ENCODE peak calls at places on chromosomes 13 and 19, in four cellular contexts. One of them, this sample, is unnamed.

GRCh38 chr19:46839752-46840151 is 10.9 kb downstream of the AP2S1 start:
- DNase-seq in ovary: no peak
- DNase-seq in activated CD8-positive, alpha-beta T cell treated with anti-CD3 and anti-CD28 coated beads for 36 hours: no peak
- DNase-seq in brain microvascular endothelial cell: no peak
- DNase-seq in this sample: no peak

GRCh38 chr13:97306646-97307045 is 84.5 kb downstream of the MBNL2 start:
- DNase-seq in ovary: no peak
- DNase-seq in activated CD8-positive, alpha-beta T cell treated with anti-CD3 and anti-CD28 coated beads for 36 hours: no peak
- DNase-seq in brain microvascular endothelial cell: peak; percentile 33
- DNase-seq in this sample: no peak

GRCh38 chr13:54536112-54536511 is 1507.5 kb downstream of the OLFM4 start:
- DNase-seq in ovary: no peak
- DNase-seq in activated CD8-positive, alpha-beta T cell treated with anti-CD3 and anti-CD28 coated beads for 36 hours: no peak
- DNase-seq in brain microvascular endothelial cell: no peak
- DNase-seq in this sample: no peak

GRCh38 chr19:15464394-15465385 is at the start of gene RASAL3:
- DNase-seq in ovary: no peak
- DNase-seq in activated CD8-positive, alpha-beta T cell treated with anti-CD3 and anti-CD28 coated beads for 36 hours: peak; percentile 81
- DNase-seq in brain microvascular endothelial cell: no peak
- DNase-seq in this sample: peak; percentile 75

GRCh38 chr19:2634228-2634951 is 68.1 kb downstream of the GNG7 start:
- DNase-seq in ovary: no peak
- DNase-seq in activated CD8-positive, alpha-beta T cell treated with anti-CD3 and anti-CD28 coated beads for 36 hours: no peak
- DNase-seq in brain microvascular endothelial cell: no peak
- DNase-seq in this sample: no peak

GRCh38 chr13:25971499-25972145 is 80.2 kb downstream of the SHISA2 start:
- DNase-seq in ovary: no peak
- DNase-seq in activated CD8-positive, alpha-beta T cell treated with anti-CD3 and anti-CD28 coated beads for 36 hours: peak; percentile 63
- DNase-seq in brain microvascular endothelial cell: no peak
- DNase-seq in this sample: no peak

GRCh38 chr13:97200081-97200942 is 21.8 kb upstream of the MBNL2 start:
- DNase-seq in ovary: no peak
- DNase-seq in activated CD8-positive, alpha-beta T cell treated with anti-CD3 and anti-CD28 coated beads for 36 hours: no peak
- DNase-seq in brain microvascular endothelial cell: no peak
- DNase-seq in this sample: no peak

GRCh38 chr19:2357279-2358206 is 2.5 kb upstream of the TMPRSS9 start:
- DNase-seq in ovary: no peak
- DNase-seq in activated CD8-positive, alpha-beta T cell treated with anti-CD3 and anti-CD28 coated beads for 36 hours: no peak
- DNase-seq in brain microvascular endothelial cell: no peak
- DNase-seq in this sample: no peak

GRCh38 chr19:45305421-45305820 is 17.3 kb downstream of the CKM start:
- DNase-seq in ovary: no peak
- DNase-seq in activated CD8-positive, alpha-beta T cell treated with anti-CD3 and anti-CD28 coated beads for 36 hours: peak; percentile 12
- DNase-seq in brain microvascular endothelial cell: peak; percentile 48
- DNase-seq in this sample: no peak

GRCh38 chr19:13172335-13173128 is 22.3 kb downstream of the IER2 start:
- DNase-seq in ovary: peak; percentile 55
- DNase-seq in activated CD8-positive, alpha-beta T cell treated with anti-CD3 and anti-CD28 coated beads for 36 hours: peak; percentile 93
- DNase-seq in brain microvascular endothelial cell: peak; percentile 84
- DNase-seq in this sample: peak; percentile 36

GRCh38 chr19:19746286-19747213 is 13.6 kb upstream of the ZNF14 start:
- DNase-seq in ovary: no peak
- DNase-seq in activated CD8-positive, alpha-beta T cell treated with anti-CD3 and anti-CD28 coated beads for 36 hours: no peak
- DNase-seq in brain microvascular endothelial cell: no peak
- DNase-seq in this sample: peak; percentile 37

GRCh38 chr13:47291116-47291656 is 394.3 kb upstream of the HTR2A start:
- DNase-seq in ovary: no peak
- DNase-seq in activated CD8-positive, alpha-beta T cell treated with anti-CD3 and anti-CD28 coated beads for 36 hours: no peak
- DNase-seq in brain microvascular endothelial cell: no peak
- DNase-seq in this sample: no peak

GRCh38 chr13:76887070-76887563 is 912 bp upstream of the KCTD12 start:
- DNase-seq in ovary: peak; percentile 21
- DNase-seq in activated CD8-positive, alpha-beta T cell treated with anti-CD3 and anti-CD28 coated beads for 36 hours: no peak
- DNase-seq in brain microvascular endothelial cell: no peak
- DNase-seq in this sample: no peak

GRCh38 chr13:114077121-114077937 is 55.1 kb downstream of the RASA3 start:
- DNase-seq in ovary: no peak
- DNase-seq in activated CD8-positive, alpha-beta T cell treated with anti-CD3 and anti-CD28 coated beads for 36 hours: no peak
- DNase-seq in brain microvascular endothelial cell: no peak
- DNase-seq in this sample: no peak

GRCh38 chr13:43227721-43228120 is 204.3 kb downstream of the DNAJC15 start:
- DNase-seq in ovary: no peak
- DNase-seq in activated CD8-positive, alpha-beta T cell treated with anti-CD3 and anti-CD28 coated beads for 36 hours: no peak
- DNase-seq in brain microvascular endothelial cell: peak; percentile 16
- DNase-seq in this sample: no peak

GRCh38 chr13:63189712-63190111 is 1774.1 kb upstream of the PCDH20 start:
- DNase-seq in ovary: no peak
- DNase-seq in activated CD8-positive, alpha-beta T cell treated with anti-CD3 and anti-CD28 coated beads for 36 hours: no peak
- DNase-seq in brain microvascular endothelial cell: no peak
- DNase-seq in this sample: no peak

GRCh38 chr19:28184997-28185396 is 1028.0 kb downstream of the UQCRFS1 start:
- DNase-seq in ovary: no peak
- DNase-seq in activated CD8-positive, alpha-beta T cell treated with anti-CD3 and anti-CD28 coated beads for 36 hours: no peak
- DNase-seq in brain microvascular endothelial cell: no peak
- DNase-seq in this sample: no peak

GRCh38 chr19:34481861-34482379 is 362 bp downstream of the WTIP start:
- DNase-seq in ovary: peak; percentile 53
- DNase-seq in activated CD8-positive, alpha-beta T cell treated with anti-CD3 and anti-CD28 coated beads for 36 hours: no peak
- DNase-seq in brain microvascular endothelial cell: no peak
- DNase-seq in this sample: peak; percentile 45

GRCh38 chr19:35213678-35214632 is 14.6 kb downstream of the FAM187B start:
- DNase-seq in ovary: peak; percentile 48
- DNase-seq in activated CD8-positive, alpha-beta T cell treated with anti-CD3 and anti-CD28 coated beads for 36 hours: peak; percentile 93
- DNase-seq in brain microvascular endothelial cell: peak; percentile 77
- DNase-seq in this sample: peak; percentile 52

GRCh38 chr13:40187836-40188591 is 478.4 kb downstream of the FOXO1 start:
- DNase-seq in ovary: no peak
- DNase-seq in activated CD8-positive, alpha-beta T cell treated with anti-CD3 and anti-CD28 coated beads for 36 hours: peak; percentile 72
- DNase-seq in brain microvascular endothelial cell: no peak
- DNase-seq in this sample: no peak

GRCh38 chr13:33213024-33213795 is 72.3 kb downstream of the STARD13 start:
- DNase-seq in ovary: no peak
- DNase-seq in activated CD8-positive, alpha-beta T cell treated with anti-CD3 and anti-CD28 coated beads for 36 hours: no peak
- DNase-seq in brain microvascular endothelial cell: no peak
- DNase-seq in this sample: no peak

GRCh38 chr13:89113744-89114143 is 1442.6 kb downstream of the SLITRK5 start:
- DNase-seq in ovary: no peak
- DNase-seq in activated CD8-positive, alpha-beta T cell treated with anti-CD3 and anti-CD28 coated beads for 36 hours: no peak
- DNase-seq in brain microvascular endothelial cell: no peak
- DNase-seq in this sample: no peak

GRCh38 chr19:3798137-3798536 is 12.0 kb upstream of the MATK start:
- DNase-seq in ovary: no peak
- DNase-seq in activated CD8-positive, alpha-beta T cell treated with anti-CD3 and anti-CD28 coated beads for 36 hours: peak; percentile 50
- DNase-seq in brain microvascular endothelial cell: no peak
- DNase-seq in this sample: no peak

GRCh38 chr19:3803986-3804385 is 17.8 kb upstream of the MATK start:
- DNase-seq in ovary: no peak
- DNase-seq in activated CD8-positive, alpha-beta T cell treated with anti-CD3 and anti-CD28 coated beads for 36 hours: no peak
- DNase-seq in brain microvascular endothelial cell: no peak
- DNase-seq in this sample: no peak

GRCh38 chr19:3804429-3804828 is 18.2 kb upstream of the MATK start:
- DNase-seq in ovary: no peak
- DNase-seq in activated CD8-positive, alpha-beta T cell treated with anti-CD3 and anti-CD28 coated beads for 36 hours: no peak
- DNase-seq in brain microvascular endothelial cell: no peak
- DNase-seq in this sample: no peak

GRCh38 chr19:3803114-3803888 is 17.1 kb upstream of the MATK start:
- DNase-seq in ovary: no peak
- DNase-seq in activated CD8-positive, alpha-beta T cell treated with anti-CD3 and anti-CD28 coated beads for 36 hours: no peak
- DNase-seq in brain microvascular endothelial cell: no peak
- DNase-seq in this sample: no peak

DNA sequence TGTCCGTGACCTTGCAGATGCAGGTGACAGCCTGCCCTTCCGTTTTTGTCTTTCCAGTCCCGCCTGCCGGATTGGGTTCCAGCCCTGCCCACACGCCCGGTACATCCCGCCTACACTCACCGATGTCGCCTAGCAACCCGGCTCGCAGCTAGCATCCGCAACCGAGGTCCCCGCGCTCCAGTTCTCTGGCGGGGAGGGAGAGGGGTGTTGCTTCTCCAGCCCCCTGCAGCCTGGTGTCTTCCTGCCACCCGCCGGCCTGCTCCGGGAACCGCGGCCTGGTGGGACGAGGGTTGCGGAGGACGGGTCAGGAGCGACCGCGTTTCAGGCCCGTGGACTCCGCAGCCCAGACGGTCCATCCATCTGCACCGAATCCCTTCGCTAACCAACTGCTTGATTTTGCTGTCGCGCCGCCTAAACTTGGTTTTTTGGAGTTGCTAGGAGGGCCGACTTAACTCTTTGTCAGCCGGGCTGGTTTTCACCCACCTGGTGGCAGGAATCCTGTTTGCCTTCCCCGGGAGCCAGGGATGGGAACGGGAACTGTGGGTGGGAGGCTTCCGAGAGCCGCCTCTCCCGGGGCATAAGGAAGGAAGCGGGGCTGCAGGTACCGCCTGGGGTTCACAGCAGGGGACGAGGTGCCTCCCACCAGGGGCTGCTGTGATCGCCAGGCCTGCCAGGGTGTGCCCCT is 15.4 kb upstream of the MATK start:
- DNase-seq in ovary: no peak
- DNase-seq in activated CD8-positive, alpha-beta T cell treated with anti-CD3 and anti-CD28 coated beads for 36 hours: peak; percentile 83
- DNase-seq in brain microvascular endothelial cell: peak; percentile 4
- DNase-seq in this sample: peak; percentile 69
- TF ChIP-seq CTCF in ovary: no peak
- TF ChIP-seq CTCF in activated CD8-positive, alpha-beta T cell treated with anti-CD3 and anti-CD28 coated beads for 36 hours: no peak
- TF ChIP-seq CTCF in brain microvascular endothelial cell: peak; percentile 47
- TF ChIP-seq CTCF in this sample: no peak

DNA sequence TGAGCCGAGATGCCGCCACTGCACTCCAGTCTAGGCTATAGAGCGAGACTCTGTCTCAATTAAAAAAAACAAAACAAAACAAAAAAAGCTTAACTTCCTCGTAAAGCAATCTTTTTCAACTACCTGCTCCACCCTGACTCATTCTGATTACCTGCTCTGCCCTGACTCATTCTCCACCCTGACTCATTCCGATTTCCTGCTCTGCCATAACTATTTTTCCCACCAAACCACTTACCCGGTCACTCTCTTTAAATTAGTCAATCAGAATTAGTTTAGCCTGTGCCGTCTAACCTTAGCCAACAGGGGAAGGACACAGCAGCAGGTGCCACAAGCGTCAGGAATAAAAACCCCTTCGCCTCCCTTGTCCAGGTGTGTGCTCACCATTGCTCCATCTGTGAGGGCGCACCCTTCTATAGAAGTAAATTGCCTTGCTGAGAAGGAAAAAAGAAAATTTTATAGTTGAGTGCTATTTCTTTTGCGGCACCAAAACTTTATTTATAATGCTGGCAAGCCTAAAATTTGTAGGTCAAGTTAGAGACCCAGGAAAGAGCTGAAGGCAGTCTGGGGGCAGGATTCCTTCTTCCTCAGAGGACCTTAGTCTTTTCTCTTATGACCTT is 1.7 kb upstream of the IFT88 start:
- DNase-seq in ovary: no peak
- DNase-seq in activated CD8-positive, alpha-beta T cell treated with anti-CD3 and anti-CD28 coated beads for 36 hours: no peak
- DNase-seq in brain microvascular endothelial cell: no peak
- DNase-seq in this sample: no peak
- TF ChIP-seq CTCF in ovary: no peak
- TF ChIP-seq CTCF in activated CD8-positive, alpha-beta T cell treated with anti-CD3 and anti-CD28 coated beads for 36 hours: no peak
- TF ChIP-seq CTCF in brain microvascular endothelial cell: no peak
- TF ChIP-seq CTCF in this sample: no peak

DNA sequence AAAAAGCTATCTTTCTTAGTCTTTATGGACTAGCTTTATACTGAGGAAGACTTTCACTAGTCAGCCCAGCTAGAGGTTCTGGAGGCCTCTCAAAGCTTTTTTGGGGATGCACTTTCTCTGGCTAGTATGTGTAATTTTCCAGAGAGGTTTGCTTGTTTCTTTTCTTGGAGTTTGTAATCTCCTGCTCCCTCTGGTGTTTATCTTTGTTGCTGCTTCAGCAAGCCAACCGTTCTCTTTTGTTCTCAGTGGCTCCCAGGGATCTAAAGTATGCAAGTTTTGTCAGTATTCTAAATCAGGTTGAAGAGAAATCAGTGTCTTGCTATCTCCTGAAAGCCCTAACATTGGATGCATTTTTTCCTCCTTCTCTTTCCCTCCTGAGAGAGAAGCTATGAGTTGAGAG is 121.1 kb upstream of the MYO16 start:
- DNase-seq in ovary: no peak
- DNase-seq in activated CD8-positive, alpha-beta T cell treated with anti-CD3 and anti-CD28 coated beads for 36 hours: no peak
- DNase-seq in brain microvascular endothelial cell: peak; percentile 42
- DNase-seq in this sample: peak; percentile 24
- TF ChIP-seq CTCF in ovary: no peak
- TF ChIP-seq CTCF in activated CD8-positive, alpha-beta T cell treated with anti-CD3 and anti-CD28 coated beads for 36 hours: no peak
- TF ChIP-seq CTCF in brain microvascular endothelial cell: peak; percentile 79
- TF ChIP-seq CTCF in this sample: no peak

GRCh38 chr13:20489185-20489820 is 36.4 kb downstream of the CRYL1 start:
- DNase-seq in ovary: no peak
- DNase-seq in activated CD8-positive, alpha-beta T cell treated with anti-CD3 and anti-CD28 coated beads for 36 hours: no peak
- DNase-seq in brain microvascular endothelial cell: peak; percentile 25
- DNase-seq in this sample: no peak

GRCh38 chr13:20494656-20495055 is 31.0 kb downstream of the CRYL1 start:
- DNase-seq in ovary: no peak
- DNase-seq in activated CD8-positive, alpha-beta T cell treated with anti-CD3 and anti-CD28 coated beads for 36 hours: no peak
- DNase-seq in brain microvascular endothelial cell: no peak
- DNase-seq in this sample: no peak

GRCh38 chr13:20492036-20492435 is 33.6 kb downstream of the CRYL1 start:
- DNase-seq in ovary: no peak
- DNase-seq in activated CD8-positive, alpha-beta T cell treated with anti-CD3 and anti-CD28 coated beads for 36 hours: no peak
- DNase-seq in brain microvascular endothelial cell: no peak
- DNase-seq in this sample: no peak

GRCh38 chr13:20495087-20496023 is 30.3 kb downstream of the CRYL1 start:
- DNase-seq in ovary: peak; percentile 53
- DNase-seq in activated CD8-positive, alpha-beta T cell treated with anti-CD3 and anti-CD28 coated beads for 36 hours: peak; percentile 79
- DNase-seq in brain microvascular endothelial cell: peak; percentile 73
- DNase-seq in this sample: peak; percentile 72

GRCh38 chr13:20492641-20493040 is 33.0 kb downstream of the CRYL1 start:
- DNase-seq in ovary: no peak
- DNase-seq in activated CD8-positive, alpha-beta T cell treated with anti-CD3 and anti-CD28 coated beads for 36 hours: peak; percentile 61
- DNase-seq in brain microvascular endothelial cell: peak; percentile 15
- DNase-seq in this sample: peak; percentile 68
- TF ChIP-seq CTCF in ovary: no peak
- TF ChIP-seq CTCF in activated CD8-positive, alpha-beta T cell treated with anti-CD3 and anti-CD28 coated beads for 36 hours: peak; percentile 60
- TF ChIP-seq CTCF in brain microvascular endothelial cell: peak; percentile 81
- TF ChIP-seq CTCF in this sample: peak; percentile 60

DNA sequence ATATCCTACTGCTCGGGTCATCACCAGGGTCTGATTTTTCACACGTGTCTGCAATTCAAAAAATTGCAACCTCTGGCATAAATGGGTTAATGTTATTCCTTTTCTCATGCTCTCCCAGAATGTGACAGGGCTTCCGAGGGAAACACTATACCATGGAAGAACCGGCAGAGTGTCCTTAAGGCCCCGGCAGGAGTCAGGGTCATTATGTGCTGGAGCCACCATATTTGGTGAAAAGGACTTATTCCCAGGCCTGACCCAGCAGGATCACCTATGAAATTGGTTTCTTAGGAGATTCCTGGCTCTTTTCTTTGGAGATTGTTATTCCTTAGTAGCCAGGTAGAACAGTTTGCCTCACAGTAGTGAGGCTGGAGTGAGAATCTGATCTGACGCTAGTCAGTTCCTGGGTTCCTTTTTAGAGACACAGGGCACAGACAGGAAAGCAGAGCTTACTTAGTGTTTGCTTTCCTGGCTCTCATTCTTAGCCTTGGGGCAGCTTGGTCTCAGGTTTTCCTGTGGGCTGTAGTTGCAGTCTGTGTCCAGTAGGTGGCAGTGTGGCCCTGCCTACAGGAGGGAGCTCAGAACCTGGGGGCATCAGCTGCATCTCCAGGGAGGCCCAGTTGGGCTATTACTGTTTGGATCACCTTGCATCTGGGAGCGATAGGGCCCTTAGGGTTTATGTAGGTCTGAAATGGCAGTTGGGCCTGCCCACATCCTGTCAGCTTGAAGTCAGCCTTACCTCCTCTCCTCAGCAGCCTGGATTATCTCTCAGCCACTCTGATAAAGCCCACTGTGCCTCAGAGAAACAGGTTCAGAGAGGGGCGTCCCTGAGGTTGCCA is 12.4 kb downstream of the SNRNP70 start:
- DNase-seq in ovary: peak; percentile 64
- DNase-seq in activated CD8-positive, alpha-beta T cell treated with anti-CD3 and anti-CD28 coated beads for 36 hours: peak; percentile 81
- DNase-seq in brain microvascular endothelial cell: peak; percentile 60
- DNase-seq in this sample: peak; percentile 81
- TF ChIP-seq CTCF in ovary: peak; percentile 94
- TF ChIP-seq CTCF in activated CD8-positive, alpha-beta T cell treated with anti-CD3 and anti-CD28 coated beads for 36 hours: peak; percentile 99
- TF ChIP-seq CTCF in brain microvascular endothelial cell: peak; percentile 100
- TF ChIP-seq CTCF in this sample: peak; percentile 99

This sample was measured in GM13976.